ENCODE peak calls at places on chromosomes 4 and X, in nine cellular contexts. One of them, this sample, is unnamed.

GRCh38 chr4:163767993-163768392 is 273.5 kb downstream of the TMA16 start:
- DNase-seq in NCI-H2081: no peak
- DNase-seq in germinal center: no peak
- DNase-seq in fibroblast of mammary gland: no peak
- DNase-seq in activated CD4-positive, alpha-beta T cell treated with anti-CD3 and anti-CD28 coated beads, Interleukin-2, amount 10 ng/mL, durations not matched to agents 24 days and 14 days: no peak
- DNase-seq in foreskin fibroblast: no peak
- DNase-seq in stimulated activated CD4-positive, alpha-beta T cell treated with anti-CD3 and anti-CD28 coated beads, TNF-alpha, amount 100 ng/mL, for 48 hours: no peak
- DNase-seq in substantia nigra: no peak
- DNase-seq in activated CD8-positive, alpha-beta T cell treated with anti-CD3 and anti-CD28 coated beads for 36 hours: no peak
- DNase-seq in this sample: no peak

GRCh38 chr4:133969202-133969873 is 232.3 kb downstream of the PABPC4L start:
- DNase-seq in activated CD4-positive, alpha-beta T cell treated with anti-CD3 and anti-CD28 coated beads, Interleukin-2, amount 10 ng/mL, durations not matched to agents 24 days and 14 days: no peak
- DNase-seq in fibroblast of mammary gland: peak; percentile 33
- DNase-seq in substantia nigra: no peak
- DNase-seq in germinal center: no peak
- DNase-seq in stimulated activated CD4-positive, alpha-beta T cell treated with anti-CD3 and anti-CD28 coated beads, TNF-alpha, amount 100 ng/mL, for 48 hours: no peak
- DNase-seq in activated CD8-positive, alpha-beta T cell treated with anti-CD3 and anti-CD28 coated beads for 36 hours: no peak
- DNase-seq in foreskin fibroblast: peak; percentile 20
- DNase-seq in NCI-H2081: peak; percentile 4
- DNase-seq in this sample: no peak

GRCh38 chr4:152206646-152207435 is 329.1 kb downstream of the FBXW7 start:
- DNase-seq in fibroblast of mammary gland: no peak
- DNase-seq in activated CD4-positive, alpha-beta T cell treated with anti-CD3 and anti-CD28 coated beads, Interleukin-2, amount 10 ng/mL, durations not matched to agents 24 days and 14 days: no peak
- DNase-seq in germinal center: no peak
- DNase-seq in substantia nigra: no peak
- DNase-seq in stimulated activated CD4-positive, alpha-beta T cell treated with anti-CD3 and anti-CD28 coated beads, TNF-alpha, amount 100 ng/mL, for 48 hours: no peak
- DNase-seq in activated CD8-positive, alpha-beta T cell treated with anti-CD3 and anti-CD28 coated beads for 36 hours: no peak
- DNase-seq in NCI-H2081: no peak
- DNase-seq in foreskin fibroblast: no peak
- DNase-seq in this sample: no peak

GRCh38 chrX:143500751-143501150 is 16.5 kb downstream of the SPANXN3 start:
- DNase-seq in germinal center: no peak
- DNase-seq in stimulated activated CD4-positive, alpha-beta T cell treated with anti-CD3 and anti-CD28 coated beads, TNF-alpha, amount 100 ng/mL, for 48 hours: no peak
- DNase-seq in NCI-H2081: no peak
- DNase-seq in fibroblast of mammary gland: no peak
- DNase-seq in activated CD4-positive, alpha-beta T cell treated with anti-CD3 and anti-CD28 coated beads, Interleukin-2, amount 10 ng/mL, durations not matched to agents 24 days and 14 days: no peak
- DNase-seq in substantia nigra: no peak
- DNase-seq in foreskin fibroblast: no peak
- DNase-seq in activated CD8-positive, alpha-beta T cell treated with anti-CD3 and anti-CD28 coated beads for 36 hours: no peak
- DNase-seq in this sample: peak; percentile 0

GRCh38 chr4:212438-213174 is 88.3 kb downstream of the ZNF718 start:
- DNase-seq in germinal center: peak; percentile 60
- DNase-seq in stimulated activated CD4-positive, alpha-beta T cell treated with anti-CD3 and anti-CD28 coated beads, TNF-alpha, amount 100 ng/mL, for 48 hours: no peak
- DNase-seq in substantia nigra: peak; percentile 64
- DNase-seq in activated CD8-positive, alpha-beta T cell treated with anti-CD3 and anti-CD28 coated beads for 36 hours: peak; percentile 16
- DNase-seq in NCI-H2081: no peak
- DNase-seq in fibroblast of mammary gland: peak; percentile 90
- DNase-seq in activated CD4-positive, alpha-beta T cell treated with anti-CD3 and anti-CD28 coated beads, Interleukin-2, amount 10 ng/mL, durations not matched to agents 24 days and 14 days: peak; percentile 45
- DNase-seq in foreskin fibroblast: peak; percentile 81
- DNase-seq in this sample: peak; percentile 76

GRCh38 chr4:184066584-184067300 is 150.9 kb downstream of the ENPP6 start:
- DNase-seq in foreskin fibroblast: no peak
- DNase-seq in fibroblast of mammary gland: no peak
- DNase-seq in activated CD8-positive, alpha-beta T cell treated with anti-CD3 and anti-CD28 coated beads for 36 hours: no peak
- DNase-seq in germinal center: no peak
- DNase-seq in substantia nigra: no peak
- DNase-seq in activated CD4-positive, alpha-beta T cell treated with anti-CD3 and anti-CD28 coated beads, Interleukin-2, amount 10 ng/mL, durations not matched to agents 24 days and 14 days: no peak
- DNase-seq in stimulated activated CD4-positive, alpha-beta T cell treated with anti-CD3 and anti-CD28 coated beads, TNF-alpha, amount 100 ng/mL, for 48 hours: no peak
- DNase-seq in NCI-H2081: no peak
- DNase-seq in this sample: no peak

GRCh38 chrX:150196300-150196699 is 166.8 kb upstream of the MAMLD1 start:
- DNase-seq in activated CD8-positive, alpha-beta T cell treated with anti-CD3 and anti-CD28 coated beads for 36 hours: no peak
- DNase-seq in foreskin fibroblast: no peak
- DNase-seq in germinal center: no peak
- DNase-seq in substantia nigra: no peak
- DNase-seq in fibroblast of mammary gland: no peak
- DNase-seq in stimulated activated CD4-positive, alpha-beta T cell treated with anti-CD3 and anti-CD28 coated beads, TNF-alpha, amount 100 ng/mL, for 48 hours: no peak
- DNase-seq in NCI-H2081: no peak
- DNase-seq in activated CD4-positive, alpha-beta T cell treated with anti-CD3 and anti-CD28 coated beads, Interleukin-2, amount 10 ng/mL, durations not matched to agents 24 days and 14 days: peak; percentile 8
- DNase-seq in this sample: no peak

GRCh38 chr4:159401791-159402380 is 299.0 kb downstream of the RAPGEF2 start:
- DNase-seq in activated CD4-positive, alpha-beta T cell treated with anti-CD3 and anti-CD28 coated beads, Interleukin-2, amount 10 ng/mL, durations not matched to agents 24 days and 14 days: no peak
- DNase-seq in foreskin fibroblast: peak; percentile 90
- DNase-seq in substantia nigra: no peak
- DNase-seq in NCI-H2081: no peak
- DNase-seq in stimulated activated CD4-positive, alpha-beta T cell treated with anti-CD3 and anti-CD28 coated beads, TNF-alpha, amount 100 ng/mL, for 48 hours: no peak
- DNase-seq in germinal center: no peak
- DNase-seq in activated CD8-positive, alpha-beta T cell treated with anti-CD3 and anti-CD28 coated beads for 36 hours: no peak
- DNase-seq in fibroblast of mammary gland: peak; percentile 97
- DNase-seq in this sample: no peak

GRCh38 chr4:157221426-157221894 is 932 bp downstream of the GRIA2 start:
- DNase-seq in fibroblast of mammary gland: no peak
- DNase-seq in foreskin fibroblast: no peak
- DNase-seq in germinal center: no peak
- DNase-seq in activated CD4-positive, alpha-beta T cell treated with anti-CD3 and anti-CD28 coated beads, Interleukin-2, amount 10 ng/mL, durations not matched to agents 24 days and 14 days: no peak
- DNase-seq in stimulated activated CD4-positive, alpha-beta T cell treated with anti-CD3 and anti-CD28 coated beads, TNF-alpha, amount 100 ng/mL, for 48 hours: no peak
- DNase-seq in activated CD8-positive, alpha-beta T cell treated with anti-CD3 and anti-CD28 coated beads for 36 hours: no peak
- DNase-seq in substantia nigra: peak; percentile 76
- DNase-seq in NCI-H2081: no peak
- DNase-seq in this sample: no peak

GRCh38 chr4:18390655-18391369 is 369.3 kb upstream of the LCORL start:
- DNase-seq in germinal center: no peak
- DNase-seq in foreskin fibroblast: no peak
- DNase-seq in stimulated activated CD4-positive, alpha-beta T cell treated with anti-CD3 and anti-CD28 coated beads, TNF-alpha, amount 100 ng/mL, for 48 hours: no peak
- DNase-seq in activated CD4-positive, alpha-beta T cell treated with anti-CD3 and anti-CD28 coated beads, Interleukin-2, amount 10 ng/mL, durations not matched to agents 24 days and 14 days: no peak
- DNase-seq in fibroblast of mammary gland: no peak
- DNase-seq in substantia nigra: no peak
- DNase-seq in NCI-H2081: no peak
- DNase-seq in activated CD8-positive, alpha-beta T cell treated with anti-CD3 and anti-CD28 coated beads for 36 hours: no peak
- DNase-seq in this sample: no peak

GRCh38 chrX:154600962-154601374 is 16.0 kb downstream of the CTAG1A start:
- DNase-seq in fibroblast of mammary gland: no peak
- DNase-seq in stimulated activated CD4-positive, alpha-beta T cell treated with anti-CD3 and anti-CD28 coated beads, TNF-alpha, amount 100 ng/mL, for 48 hours: no peak
- DNase-seq in germinal center: no peak
- DNase-seq in foreskin fibroblast: no peak
- DNase-seq in activated CD4-positive, alpha-beta T cell treated with anti-CD3 and anti-CD28 coated beads, Interleukin-2, amount 10 ng/mL, durations not matched to agents 24 days and 14 days: no peak
- DNase-seq in NCI-H2081: no peak
- DNase-seq in substantia nigra: no peak
- DNase-seq in activated CD8-positive, alpha-beta T cell treated with anti-CD3 and anti-CD28 coated beads for 36 hours: no peak
- DNase-seq in this sample: no peak

This sample was measured in NCI-H2029.